ENCODE peak calls at places on chromosomes 12 and 14, in eight cellular contexts. A is SK-N-MC; M is A549; P is kidney; N is CD4-positive, CD25-positive, alpha-beta regulatory T cell; I is caudate nucleus; E is CD4-positive, alpha-beta T cell; W is GM23248. J is an unnamed sample.

GRCh38 chr14:99604766-99605298 is 825 bp upstream of the CCDC85C start:
- DNase-seq in I (no peak), N (no peak), M (peak), P (no peak), W (peak), A (no peak), E (no peak), J (no peak)

GRCh38 chr12:55074771-55075170 is 51.4 kb upstream of the OR9K2 start:
- DNase-seq in I (no peak), A (no peak), M (no peak), E (no peak), P (no peak), N (no peak), W (no peak), J (no peak)

GRCh38 chr14:37411079-37411735 is 183.8 kb downstream of the FOXA1 start:
- DNase-seq in E (no peak), A (no peak), P (no peak), M (no peak), N (no peak), W (no peak), I (no peak), J (no peak)

GRCh38 chr12:58967551-58967950 is 47.2 kb upstream of the LRIG3 start:
- DNase-seq in N (no peak), E (no peak), P (no peak), A (no peak), M (no peak), I (no peak), W (peak), J (no peak)

GRCh38 chr14:67228325-67228984 is 12.8 kb upstream of the PALS1 start:
- DNase-seq in I (no peak), W (peak), E (no peak), N (no peak), M (no peak), A (no peak), P (no peak), J (no peak)

GRCh38 chr14:63656194-63656593 is 14.5 kb upstream of the WDR89 start:
- DNase-seq in I (no peak), A (no peak), E (no peak), M (no peak), W (no peak), N (no peak), P (no peak), J (no peak)

GRCh38 chr14:61528591-61529021 is 166.7 kb upstream of the HIF1A start:
- DNase-seq in M (no peak), E (no peak), P (no peak), I (no peak), W (peak), A (no peak), N (no peak), J (no peak)

GRCh38 chr12:3380200-3381020 is 110.6 kb upstream of the PRMT8 start:
- DNase-seq in M (no peak), W (peak), N (no peak), P (no peak), A (peak), E (no peak), I (no peak), J (no peak)

GRCh38 chr12:18345021-18345735 is 83.9 kb downstream of the PIK3C2G start:
- DNase-seq in A (peak), M (no peak), P (no peak), I (no peak), W (peak), N (no peak), E (no peak), J (no peak)

GRCh38 chr12:6222009-6222702 is 22.0 kb downstream of the CD9 start:
- DNase-seq in N (no peak), I (no peak), M (no peak), P (no peak), A (no peak), W (no peak), E (no peak), J (peak)

GRCh38 chr12:121326996-121327674 is 25.1 kb downstream of the ANAPC5 start:
- DNase-seq in N (no peak), M (no peak), W (no peak), E (no peak), A (no peak), I (peak), P (no peak), J (peak)

GRCh38 chr12:63967358-63967757 is 122.9 kb downstream of the SRGAP1 start:
- DNase-seq in E (no peak), W (peak), N (no peak), I (no peak), P (no peak), A (no peak), M (no peak), J (no peak)

GRCh38 chr12:115752913-115753726 is 524.4 kb downstream of the MED13L start:
- DNase-seq in I (no peak), W (peak), N (no peak), E (no peak), P (no peak), A (peak), M (peak), J (peak)

GRCh38 chr12:122899887-122900286 is 4.0 kb upstream of the VPS37B start:
- DNase-seq in W (no peak), M (no peak), P (no peak), A (no peak), I (no peak), E (no peak), N (no peak), J (no peak)

GRCh38 chr12:41932470-41932991 is 212.1 kb downstream of the GXYLT1 start:
- DNase-seq in M (no peak), E (no peak), W (peak), A (peak), P (peak), N (no peak), I (no peak), J (peak)

GRCh38 chr12:47586952-47587669 is 118.7 kb downstream of the RPAP3 start:
- DNase-seq in P (no peak), I (no peak), E (no peak), N (no peak), M (no peak), A (no peak), W (no peak), J (no peak)

GRCh38 chr12:116662612-116663144 is 75.2 kb downstream of the SPRING1 start:
- DNase-seq in W (peak), N (no peak), E (no peak), I (no peak), M (no peak), A (no peak), P (peak), J (no peak)

GRCh38 chr14:66624319-66624937 is 116.5 kb downstream of the GPHN start:
- DNase-seq in W (peak), P (no peak), I (no peak), A (peak), M (peak), N (peak), E (no peak), J (no peak)

GRCh38 chr12:105231396-105231795 is 4.6 kb downstream of the APPL2 start:
- DNase-seq in M (no peak), A (no peak), W (no peak), P (no peak), N (no peak), I (no peak), E (no peak), J (no peak)

GRCh38 chr12:120365675-120366340 is 3.2 kb downstream of the MSI1 start:
- DNase-seq in A (no peak), N (no peak), I (no peak), P (no peak), E (no peak), M (no peak), W (no peak), J (no peak)

GRCh38 chr14:104746951-104747481 is 5.9 kb upstream of the SIVA1 start:
- DNase-seq in A (no peak), E (no peak), P (peak), N (no peak), M (no peak), I (no peak), W (peak), J (no peak)

GRCh38 chr12:27505124-27505523 is 18.9 kb upstream of the PPFIBP1 start:
- DNase-seq in I (no peak), E (no peak), A (no peak), P (no peak), M (no peak), W (peak), N (no peak), J (no peak)

GRCh38 chr14:58643366-58643765 is 5.6 kb downstream of the DACT1 start:
- DNase-seq in N (no peak), E (no peak), A (no peak), W (no peak), I (no peak), M (no peak), P (no peak), J (no peak)

GRCh38 chr12:52130695-52131094 is 51.2 kb downstream of the SMIM41 start:
- DNase-seq in E (no peak), N (no peak), P (no peak), I (no peak), W (no peak), A (no peak), M (no peak), J (peak)

GRCh38 chr14:58907803-58908202 is 270.0 kb downstream of the DACT1 start:
- DNase-seq in W (no peak), I (no peak), A (no peak), N (no peak), P (no peak), E (no peak), M (no peak), J (no peak)

GRCh38 chr12:15719230-15719629 is 70.0 kb downstream of the EPS8 start:
- DNase-seq in I (no peak), N (no peak), P (no peak), E (no peak), A (no peak), W (peak), M (no peak), J (no peak)

GRCh38 chr12:78120866-78121590 is 290.3 kb downstream of the NAV3 start:
- DNase-seq in I (no peak), N (no peak), A (peak), W (peak), M (peak), E (no peak), P (no peak), J (no peak)

GRCh38 chr14:26845106-26845818 is 247.4 kb upstream of the NOVA1 start:
- DNase-seq in I (no peak), A (no peak), N (no peak), E (no peak), W (no peak), M (peak), P (no peak), J (no peak)

GRCh38 chr12:52601671-52602070 is 408 bp upstream of the KRT72 start:
- DNase-seq in A (no peak), N (no peak), W (no peak), E (no peak), I (no peak), M (no peak), P (no peak), J (no peak)

GRCh38 chr12:114682920-114683708 is 861 bp downstream of the TBX3 start:
- DNase-seq in M (peak), P (peak), N (no peak), E (no peak), A (no peak), W (peak), I (no peak), J (no peak)

GRCh38 chr14:100665518-100666032 is 61.1 kb upstream of the DLK1 start:
- DNase-seq in M (peak), E (no peak), N (no peak), W (peak), A (no peak), P (peak), I (no peak), J (no peak)

GRCh38 chr12:25830456-25830855 is 128.0 kb upstream of the RASSF8 start:
- DNase-seq in I (no peak), W (peak), E (no peak), P (no peak), A (no peak), M (no peak), N (no peak), J (no peak)

GRCh38 chr12:25833657-25834056 is 124.8 kb upstream of the RASSF8 start:
- DNase-seq in I (no peak), M (no peak), P (no peak), A (no peak), E (no peak), N (no peak), W (peak), J (no peak)

GRCh38 chr12:25839470-25839869 is 119.0 kb upstream of the RASSF8 start:
- DNase-seq in I (no peak), A (no peak), P (no peak), N (no peak), M (peak), W (peak), E (no peak), J (no peak)

GRCh38 chr12:25838007-25838406 is 120.5 kb upstream of the RASSF8 start:
- DNase-seq in M (no peak), N (no peak), P (no peak), E (no peak), A (no peak), W (no peak), I (no peak), J (no peak)

DNA sequence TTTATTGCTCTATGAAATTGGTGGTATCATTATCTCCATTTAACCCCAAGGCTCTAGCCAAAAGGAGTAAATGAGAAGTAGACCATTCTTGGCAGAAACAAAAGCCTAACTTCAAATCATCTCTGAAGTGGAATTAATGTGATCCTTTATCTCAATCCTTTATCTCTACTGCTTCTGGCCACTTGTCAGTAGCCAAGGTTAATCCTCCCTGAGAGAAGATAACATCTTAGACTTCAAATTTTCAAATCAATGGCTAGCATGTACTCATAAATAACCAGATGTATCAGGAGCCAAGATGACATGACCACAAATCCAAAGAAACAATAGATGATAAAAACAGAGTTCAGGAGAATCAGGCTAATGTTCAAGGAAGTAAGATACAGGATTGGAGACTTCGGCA is 123.1 kb upstream of the RASSF8 start:
- DNase-seq in M (no peak), N (no peak), E (no peak), I (no peak), P (no peak), W (no peak), A (no peak), J (no peak)
- H3K27ac ChIP-seq in M (no peak), N (no peak), E (no peak), I (no peak), P (no peak), W (no peak), A (no peak), J (no peak)

DNA sequence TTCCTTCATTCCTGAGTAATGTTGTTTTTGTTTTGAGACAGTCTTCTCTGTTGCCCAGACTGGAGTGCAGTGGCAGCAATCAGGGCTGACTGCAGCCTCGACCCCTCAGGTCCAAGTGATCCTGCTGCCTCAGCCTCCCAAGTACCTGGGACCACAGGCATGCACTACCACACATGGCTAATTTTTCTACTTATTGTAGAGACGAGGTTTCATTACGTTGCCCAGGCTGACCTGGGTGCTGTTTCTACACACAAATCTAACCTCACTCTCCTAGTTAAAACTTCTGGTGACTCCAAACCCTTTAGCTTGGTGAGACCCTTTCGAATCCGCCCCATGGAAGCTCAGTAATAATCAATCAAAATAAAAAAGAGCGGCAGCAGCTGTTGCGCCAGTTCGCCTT is 1.3 kb downstream of the TMEM116 start:
- DNase-seq in M (no peak), I (no peak), P (no peak), W (no peak), E (no peak), N (no peak), A (no peak), J (no peak)
- H3K27ac ChIP-seq in M (peak), I (no peak), P (no peak), W (no peak), E (peak), N (peak), A (no peak), J (no peak)

GRCh38 chr12:113234483-113234882 is 13.2 kb downstream of the TPCN1 start:
- DNase-seq in E (no peak), N (no peak), I (no peak), A (no peak), M (no peak), P (peak), W (no peak), J (no peak)

GRCh38 chr12:113235976-113236375 is 14.7 kb downstream of the TPCN1 start:
- DNase-seq in W (no peak), A (no peak), N (no peak), M (no peak), I (no peak), E (no peak), P (peak), J (no peak)

GRCh38 chr12:113237748-113238147 is 16.5 kb downstream of the TPCN1 start:
- DNase-seq in M (no peak), W (no peak), E (no peak), P (no peak), A (no peak), N (no peak), I (no peak), J (no peak)

GRCh38 chr12:113238309-113238708 is 17.0 kb downstream of the TPCN1 start:
- DNase-seq in P (peak), A (no peak), I (no peak), E (no peak), N (no peak), W (no peak), M (no peak), J (no peak)

DNA sequence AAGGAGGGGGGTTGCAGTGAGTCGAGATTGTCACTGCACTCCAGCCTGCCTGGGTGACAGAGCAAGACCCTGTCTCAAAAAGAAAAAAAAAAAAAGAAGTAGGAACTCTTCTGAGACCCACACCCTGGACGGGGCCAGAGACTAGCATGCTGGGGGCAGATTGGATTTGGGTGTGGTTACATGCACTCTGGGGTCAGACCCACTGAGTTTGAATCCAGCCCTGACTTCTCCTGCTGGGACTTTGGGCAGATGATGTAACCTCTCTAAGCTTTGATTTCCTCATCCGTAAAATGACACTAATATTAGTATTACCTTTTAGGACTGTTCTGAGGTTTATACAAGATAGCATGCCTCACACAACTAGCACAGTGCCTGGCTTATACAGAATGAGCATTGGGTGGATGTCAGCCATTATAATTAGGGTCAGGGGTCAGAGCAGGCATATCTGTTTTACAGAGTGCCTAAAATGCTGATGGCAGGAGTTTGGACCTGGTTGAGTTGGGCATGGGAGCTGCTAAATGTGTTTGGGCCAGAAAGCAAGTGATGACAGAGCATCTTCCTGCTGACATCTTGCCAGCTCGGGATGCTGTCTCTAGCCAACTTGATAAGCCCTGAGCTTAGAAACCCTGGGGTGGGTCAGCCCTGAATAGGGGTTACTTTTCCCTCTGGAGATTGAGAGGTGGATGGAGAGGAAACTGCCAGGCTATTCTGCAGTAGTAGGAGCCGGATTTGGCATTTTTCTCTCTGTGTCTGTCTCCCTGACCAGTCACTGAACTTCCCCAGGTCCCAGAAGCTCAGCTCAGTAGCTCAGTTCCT is 15.5 kb downstream of the TPCN1 start:
- DNase-seq in I (no peak), A (no peak), M (no peak), E (no peak), W (peak), N (no peak), P (peak), J (no peak)
- H3K27ac ChIP-seq in I (no peak), A (no peak), M (no peak), E (no peak), W (no peak), N (no peak), P (no peak), J (peak)

GRCh38 chr14:91890291-91890749 is 23.0 kb upstream of the TC2N start:
- DNase-seq in I (no peak), W (no peak), M (no peak), N (no peak), P (peak), A (no peak), E (no peak), J (no peak)
- H3K27ac ChIP-seq in I (peak), W (no peak), M (no peak), N (no peak), P (no peak), A (no peak), E (peak), J (peak)

DNA sequence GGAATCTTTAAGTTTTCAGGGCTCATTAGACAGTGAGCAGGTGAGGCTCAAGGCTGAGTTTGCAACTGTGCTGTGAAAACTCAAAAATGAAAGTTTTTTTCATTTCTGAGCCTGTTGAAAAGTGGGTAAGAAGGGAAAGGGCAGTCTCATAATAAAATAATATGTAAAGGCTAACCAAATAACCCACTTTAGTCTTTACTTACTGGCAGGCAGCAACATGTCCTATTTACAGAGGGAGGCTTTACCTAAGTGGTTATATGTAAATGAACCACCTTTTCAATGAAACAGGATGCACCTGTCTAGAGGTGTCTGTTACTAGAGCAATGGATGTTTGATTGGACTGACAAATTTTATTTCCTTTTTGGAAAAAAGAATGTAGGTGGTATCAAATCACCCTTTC is 158.0 kb downstream of the ETV6 start:
- DNase-seq in E (no peak), W (no peak), M (no peak), N (no peak), I (no peak), P (no peak), A (no peak), J (no peak)
- H3K27ac ChIP-seq in E (no peak), W (no peak), M (no peak), N (no peak), I (no peak), P (no peak), A (no peak), J (no peak)

DNA sequence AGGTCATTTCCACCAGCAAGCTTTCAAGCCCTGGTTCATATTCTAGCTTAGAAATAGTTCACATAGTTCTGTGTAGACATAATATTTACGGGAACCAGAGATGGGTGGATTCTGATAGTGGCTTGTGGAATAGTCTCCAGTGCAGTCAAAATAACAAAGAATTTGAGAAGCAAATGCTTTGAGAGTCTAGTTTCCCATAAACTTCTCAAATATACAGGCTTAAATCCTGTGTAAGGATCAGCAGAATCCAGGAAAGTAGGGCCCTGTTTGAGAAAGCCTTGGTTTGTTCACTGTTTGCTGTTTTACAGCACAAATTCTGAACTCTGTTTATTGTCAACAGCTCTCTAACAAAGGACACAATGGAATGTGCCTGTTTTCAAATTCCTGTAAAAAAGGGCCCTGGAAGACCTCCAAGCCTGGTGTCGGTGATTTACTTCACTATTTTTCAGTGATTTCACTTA is 11.5 kb upstream of the FOS start:
- DNase-seq in M (no peak), A (no peak), E (no peak), N (no peak), P (no peak), I (no peak), W (peak), J (no peak)
- H3K27ac ChIP-seq in M (no peak), A (peak), E (no peak), N (no peak), P (peak), I (peak), W (peak), J (no peak)